ENCODE peak calls at places on chromosomes 13 and 19, in six cellular contexts. One of them, this sample, is unnamed.

GRCh38 chr19:11191273-11191755 is 6.0 kb downstream of the KANK2 start:
- DNase-seq in PC-3: peak
- DNase-seq in neural progenitor cell: no peak
- DNase-seq in HCT116: no peak
- DNase-seq in MM.1S: no peak
- DNase-seq in hepatocyte: no peak
- DNase-seq in this sample: peak

GRCh38 chr13:37652596-37652995 is 54.0 kb upstream of the POSTN start:
- DNase-seq in MM.1S: no peak
- DNase-seq in HCT116: no peak
- DNase-seq in neural progenitor cell: no peak
- DNase-seq in hepatocyte: no peak
- DNase-seq in PC-3: peak
- DNase-seq in this sample: no peak

GRCh38 chr19:5682293-5682592 is 1.4 kb downstream of the HSD11B1L start:
- DNase-seq in hepatocyte: peak
- DNase-seq in HCT116: no peak
- DNase-seq in MM.1S: peak
- DNase-seq in PC-3: no peak
- DNase-seq in neural progenitor cell: no peak
- DNase-seq in this sample: no peak

GRCh38 chr13:42047561-42048322 is 706 bp upstream of the DGKH start:
- DNase-seq in hepatocyte: peak
- DNase-seq in neural progenitor cell: peak
- DNase-seq in MM.1S: no peak
- DNase-seq in HCT116: peak
- DNase-seq in PC-3: peak
- DNase-seq in this sample: peak

GRCh38 chr19:6705931-6706632 is 14.4 kb downstream of the C3 start:
- DNase-seq in neural progenitor cell: no peak
- DNase-seq in PC-3: no peak
- DNase-seq in hepatocyte: no peak
- DNase-seq in HCT116: no peak
- DNase-seq in MM.1S: no peak
- DNase-seq in this sample: no peak

GRCh38 chr19:519449-519865 is 12.1 kb upstream of the CDC34 start:
- DNase-seq in HCT116: no peak
- DNase-seq in MM.1S: no peak
- DNase-seq in PC-3: no peak
- DNase-seq in hepatocyte: no peak
- DNase-seq in neural progenitor cell: no peak
- DNase-seq in this sample: no peak

GRCh38 chr13:93233997-93234416 is 7.4 kb downstream of the GPC6 start:
- DNase-seq in MM.1S: peak
- DNase-seq in neural progenitor cell: peak
- DNase-seq in hepatocyte: peak
- DNase-seq in PC-3: no peak
- DNase-seq in HCT116: no peak
- DNase-seq in this sample: peak

GRCh38 chr13:81639984-81640582 is 1299.2 kb upstream of the SPRY2 start:
- DNase-seq in MM.1S: peak
- DNase-seq in hepatocyte: peak
- DNase-seq in neural progenitor cell: peak
- DNase-seq in PC-3: peak
- DNase-seq in HCT116: peak
- DNase-seq in this sample: peak

GRCh38 chr13:75129331-75129730 is 352.6 kb downstream of the TBC1D4 start:
- DNase-seq in PC-3: peak
- DNase-seq in neural progenitor cell: no peak
- DNase-seq in HCT116: no peak
- DNase-seq in hepatocyte: no peak
- DNase-seq in MM.1S: no peak
- DNase-seq in this sample: no peak

GRCh38 chr13:38415233-38415632 is 65.6 kb downstream of the UFM1 start:
- DNase-seq in HCT116: no peak
- DNase-seq in hepatocyte: no peak
- DNase-seq in neural progenitor cell: no peak
- DNase-seq in PC-3: no peak
- DNase-seq in MM.1S: peak
- DNase-seq in this sample: no peak

GRCh38 chr13:106186366-106187030 is 349.0 kb downstream of the EFNB2 start:
- DNase-seq in MM.1S: no peak
- DNase-seq in PC-3: no peak
- DNase-seq in HCT116: no peak
- DNase-seq in hepatocyte: no peak
- DNase-seq in neural progenitor cell: no peak
- DNase-seq in this sample: no peak

GRCh38 chr19:29881386-29881785 is 60.7 kb upstream of the URI1 start:
- DNase-seq in PC-3: peak
- DNase-seq in HCT116: no peak
- DNase-seq in MM.1S: no peak
- DNase-seq in hepatocyte: no peak
- DNase-seq in neural progenitor cell: no peak
- DNase-seq in this sample: no peak

GRCh38 chr19:13195678-13196077 is 45.5 kb downstream of the IER2 start:
- DNase-seq in PC-3: no peak
- DNase-seq in MM.1S: peak
- DNase-seq in hepatocyte: peak
- DNase-seq in neural progenitor cell: peak
- DNase-seq in HCT116: no peak
- DNase-seq in this sample: peak

GRCh38 chr19:8342316-8342683 is 762 bp downstream of the KANK3 start:
- DNase-seq in MM.1S: no peak
- DNase-seq in HCT116: no peak
- DNase-seq in neural progenitor cell: no peak
- DNase-seq in PC-3: no peak
- DNase-seq in hepatocyte: no peak
- DNase-seq in this sample: peak

GRCh38 chr19:54172764-54173699 is at the start of gene TMC4:
- DNase-seq in neural progenitor cell: no peak
- DNase-seq in HCT116: peak
- DNase-seq in PC-3: peak
- DNase-seq in hepatocyte: peak
- DNase-seq in MM.1S: peak
- DNase-seq in this sample: peak

GRCh38 chr19:3608750-3609322 is 2.2 kb upstream of the TBXA2R start:
- DNase-seq in MM.1S: no peak
- DNase-seq in PC-3: no peak
- DNase-seq in hepatocyte: no peak
- DNase-seq in neural progenitor cell: no peak
- DNase-seq in HCT116: no peak
- DNase-seq in this sample: no peak

GRCh38 chr13:48636550-48636949 is 17.2 kb upstream of the CYSLTR2 start:
- DNase-seq in hepatocyte: no peak
- DNase-seq in neural progenitor cell: no peak
- DNase-seq in PC-3: no peak
- DNase-seq in MM.1S: peak
- DNase-seq in HCT116: no peak
- DNase-seq in this sample: no peak

GRCh38 chr19:4807188-4807587 is 15.7 kb downstream of the FEM1A start:
- DNase-seq in PC-3: no peak
- DNase-seq in neural progenitor cell: no peak
- DNase-seq in HCT116: no peak
- DNase-seq in MM.1S: no peak
- DNase-seq in hepatocyte: no peak
- DNase-seq in this sample: no peak

GRCh38 chr19:38793186-38793585 is 4.2 kb downstream of the LGALS7B start:
- DNase-seq in neural progenitor cell: no peak
- DNase-seq in PC-3: peak
- DNase-seq in MM.1S: no peak
- DNase-seq in hepatocyte: no peak
- DNase-seq in HCT116: no peak
- DNase-seq in this sample: no peak

GRCh38 chr19:5926641-5927438 is 12.8 kb downstream of the CAPS start:
- DNase-seq in HCT116: no peak
- DNase-seq in PC-3: no peak
- DNase-seq in neural progenitor cell: no peak
- DNase-seq in hepatocyte: peak
- DNase-seq in MM.1S: no peak
- DNase-seq in this sample: no peak

GRCh38 chr13:50809133-50810090 is 34.1 kb downstream of the DLEU7 start:
- DNase-seq in neural progenitor cell: no peak
- DNase-seq in MM.1S: no peak
- DNase-seq in hepatocyte: no peak
- DNase-seq in PC-3: no peak
- DNase-seq in HCT116: no peak
- DNase-seq in this sample: no peak

GRCh38 chr13:47372742-47373141 is 475.9 kb upstream of the HTR2A start:
- DNase-seq in neural progenitor cell: no peak
- DNase-seq in HCT116: no peak
- DNase-seq in MM.1S: no peak
- DNase-seq in hepatocyte: no peak
- DNase-seq in PC-3: no peak
- DNase-seq in this sample: peak

GRCh38 chr13:99385161-99385560 is 78.0 kb upstream of the GPR183 start:
- DNase-seq in neural progenitor cell: no peak
- DNase-seq in MM.1S: no peak
- DNase-seq in PC-3: no peak
- DNase-seq in hepatocyte: no peak
- DNase-seq in HCT116: no peak
- DNase-seq in this sample: no peak

DNA sequence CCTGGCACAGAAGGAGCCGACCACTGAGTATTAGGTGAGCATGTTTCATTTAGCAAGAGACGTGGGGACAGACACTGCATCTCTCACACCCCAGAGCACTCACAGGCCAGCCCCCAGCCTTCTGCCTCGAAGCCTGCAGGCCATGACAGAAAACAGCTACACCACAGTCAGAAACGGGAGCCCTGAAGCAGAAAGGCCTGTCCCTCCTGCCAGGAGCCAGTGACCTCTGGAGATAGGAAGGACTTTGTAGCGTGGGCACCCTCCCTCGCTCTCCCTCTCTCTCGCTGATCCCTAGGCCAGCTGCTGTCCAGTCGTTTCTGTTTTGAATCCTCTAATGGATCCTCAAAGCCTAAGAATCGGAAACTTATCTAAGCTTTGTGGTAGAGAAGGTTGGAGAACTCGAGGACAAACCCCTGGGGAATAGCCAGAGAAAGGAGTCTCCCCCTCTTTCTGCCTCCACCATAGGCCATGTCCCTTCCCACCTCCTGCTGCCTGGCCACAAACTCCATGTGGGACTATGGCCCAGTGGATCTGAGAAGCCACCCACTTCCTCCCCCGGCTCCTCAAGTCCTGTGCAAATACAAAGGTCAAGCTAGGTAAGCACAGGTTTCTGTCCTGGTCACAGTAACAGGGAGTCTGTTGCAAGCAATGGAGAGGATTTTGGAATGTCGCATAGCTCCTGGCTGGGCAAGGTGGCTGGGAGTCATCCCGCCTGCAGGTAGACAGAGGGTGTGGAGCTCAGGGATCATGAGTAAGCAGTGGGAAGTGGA is 95.1 kb downstream of the NUFIP1 start:
- DNase-seq in PC-3: peak
- DNase-seq in neural progenitor cell: no peak
- DNase-seq in hepatocyte: peak
- DNase-seq in MM.1S: no peak
- DNase-seq in HCT116: no peak
- DNase-seq in this sample: no peak
- TF ChIP-seq EZH2phosphoT487 in PC-3: no peak
- TF ChIP-seq EZH2phosphoT487 in neural progenitor cell: no peak
- TF ChIP-seq EZH2phosphoT487 in hepatocyte: no peak
- TF ChIP-seq EZH2phosphoT487 in MM.1S: no peak
- TF ChIP-seq EZH2phosphoT487 in HCT116: no peak
- TF ChIP-seq EZH2phosphoT487 in this sample: no peak

GRCh38 chr19:19538077-19538764 is at the start of gene CILP2:
- DNase-seq in MM.1S: no peak
- DNase-seq in PC-3: peak
- DNase-seq in hepatocyte: peak
- DNase-seq in neural progenitor cell: peak
- DNase-seq in HCT116: no peak
- DNase-seq in this sample: peak
- TF ChIP-seq EZH2 in MM.1S: no peak
- TF ChIP-seq EZH2 in PC-3: no peak
- TF ChIP-seq EZH2 in hepatocyte: no peak
- TF ChIP-seq EZH2 in neural progenitor cell: peak
- TF ChIP-seq EZH2 in HCT116: no peak
- TF ChIP-seq EZH2 in this sample: peak

DNA sequence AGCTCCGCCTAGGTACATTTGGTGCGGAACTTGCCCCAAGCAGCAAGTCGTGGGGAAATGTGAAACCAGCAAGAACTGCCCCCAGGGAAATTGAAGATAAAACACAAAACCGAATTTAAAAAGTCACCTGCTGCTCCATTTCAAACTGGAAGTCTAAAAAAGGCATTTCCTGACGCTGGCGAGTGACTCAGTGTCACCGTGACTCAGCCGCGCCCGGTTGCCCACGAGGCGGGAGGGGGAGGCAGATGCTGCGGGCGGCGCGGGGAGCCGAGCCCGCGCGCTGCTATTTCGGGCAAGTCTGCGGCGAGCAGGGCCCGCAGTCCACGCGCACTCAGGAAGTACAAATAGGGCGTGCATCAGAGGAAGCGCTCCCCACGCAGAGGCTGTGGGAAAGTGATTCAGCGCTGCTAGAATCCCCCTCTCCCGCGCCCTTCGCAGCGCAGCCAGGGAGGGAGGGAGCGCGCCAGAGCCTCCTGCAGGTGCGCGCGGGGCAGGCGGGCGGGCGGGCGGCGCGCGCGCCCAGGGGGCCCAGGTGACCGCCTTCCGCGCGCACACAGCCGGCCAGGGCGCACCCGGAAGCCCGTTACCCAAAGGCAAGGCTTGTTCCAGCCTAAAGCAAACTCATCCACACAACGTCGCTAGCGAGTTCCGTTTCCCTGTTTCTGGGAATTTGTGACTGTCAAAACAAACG is 168.8 kb downstream of the COL4A1 start:
- DNase-seq in HCT116: peak
- DNase-seq in PC-3: peak
- DNase-seq in neural progenitor cell: peak
- DNase-seq in MM.1S: peak
- DNase-seq in hepatocyte: peak
- DNase-seq in this sample: peak
- TF ChIP-seq CTCF in HCT116: peak
- TF ChIP-seq CTCF in PC-3: peak
- TF ChIP-seq CTCF in neural progenitor cell: peak
- TF ChIP-seq CTCF in MM.1S: no peak
- TF ChIP-seq CTCF in hepatocyte: peak
- TF ChIP-seq CTCF in this sample: peak

DNA sequence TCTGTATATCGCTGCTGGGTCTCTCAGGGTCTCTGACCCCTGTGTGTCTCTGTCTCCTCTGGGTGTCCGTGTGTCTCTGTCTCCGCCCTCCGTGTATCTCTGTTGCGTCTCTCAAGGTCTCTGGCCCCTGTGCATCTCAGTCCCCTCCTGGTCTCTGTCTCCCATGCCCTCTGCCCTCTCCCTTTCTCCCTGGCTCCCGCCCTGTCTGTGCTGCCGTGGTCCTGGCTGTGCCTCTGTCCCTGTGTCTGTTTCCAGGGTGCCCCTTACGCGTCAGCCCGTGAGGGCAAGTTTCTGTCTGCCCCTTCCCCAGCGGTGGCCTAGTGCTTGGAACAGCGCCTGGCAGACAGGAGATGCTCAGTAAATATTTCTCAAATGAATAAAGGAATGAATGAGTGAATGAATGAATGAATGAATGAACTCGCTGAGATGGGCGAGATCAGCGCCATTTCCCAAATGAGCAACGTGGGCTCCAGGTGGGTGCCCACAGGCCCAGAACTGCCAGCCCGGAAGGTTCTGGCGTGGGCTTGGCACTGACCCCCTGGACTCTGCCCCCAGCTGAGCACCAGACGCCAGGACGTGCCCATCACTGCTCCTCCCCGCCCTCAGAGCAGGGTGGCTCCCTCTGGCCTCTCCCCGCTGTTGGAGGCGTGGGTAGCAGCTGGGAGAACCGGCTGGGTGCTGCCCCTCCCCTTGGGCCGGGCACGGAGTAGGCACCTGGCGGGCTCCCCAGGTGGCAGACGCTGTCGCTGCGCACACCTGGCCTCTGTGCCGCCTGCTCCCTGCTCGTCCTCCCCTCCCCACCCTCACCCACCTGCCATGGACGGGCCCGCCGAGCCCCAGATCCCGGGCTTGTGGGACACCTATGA is at the start of gene SULT2B1:
- DNase-seq in neural progenitor cell: no peak
- DNase-seq in PC-3: peak
- DNase-seq in MM.1S: no peak
- DNase-seq in hepatocyte: no peak
- DNase-seq in HCT116: no peak
- DNase-seq in this sample: no peak
- TF ChIP-seq EZH2phosphoT487 in neural progenitor cell: no peak
- TF ChIP-seq EZH2phosphoT487 in PC-3: no peak
- TF ChIP-seq EZH2phosphoT487 in MM.1S: no peak
- TF ChIP-seq EZH2phosphoT487 in hepatocyte: no peak
- TF ChIP-seq EZH2phosphoT487 in HCT116: no peak
- TF ChIP-seq EZH2phosphoT487 in this sample: no peak

This sample was measured in GM23338.